ENCODE peak calls at places on chromosome 17, in seven cellular contexts. U, D, B, T, S, O and V are unnamed samples.
A peak's percentile ranks its signal among the peaks of the same experiment; 100 is the strongest.

GRCh38 chr17:17793378-17794214 is 43.2 kb downstream of the SREBF1 start:
- DNase-seq in T (no peak), B (no peak), U (no peak), S (no peak), D (no peak), O (no peak), V (no peak)

GRCh38 chr17:11996722-11997146 is 541 bp downstream of the ZNF18 start:
- DNase-seq in O (no peak), T (no peak), D (peak; percentile 19), B (peak; percentile 43), S (no peak), U (peak; percentile 75), V (peak; percentile 48)

GRCh38 chr17:15265131-15265530 is at the start of gene PMP22:
- DNase-seq in U (no peak), B (no peak), D (no peak), T (no peak), O (no peak), S (no peak), V (no peak)

GRCh38 chr17:79517812-79518211 is 93.0 kb downstream of the RBFOX3 start:
- DNase-seq in O (no peak), T (no peak), U (no peak), S (no peak), D (no peak), B (no peak), V (no peak)

GRCh38 chr17:64788286-64789060 is 126.4 kb upstream of the SMURF2 start:
- DNase-seq in B (no peak), U (no peak), T (no peak), D (no peak), O (no peak), S (no peak), V (no peak)

GRCh38 chr17:42819939-42820535 is 4.0 kb downstream of the BECN1 start:
- DNase-seq in O (peak; percentile 77), D (peak; percentile 35), B (peak; percentile 38), S (peak; percentile 40), T (no peak), U (peak; percentile 90), V (peak; percentile 56)

GRCh38 chr17:64202683-64203430 is 60.2 kb downstream of the TEX2 start:
- DNase-seq in U (peak; percentile 39), S (peak; percentile 54), T (no peak), O (no peak), B (peak; percentile 58), D (no peak), V (peak; percentile 81)

GRCh38 chr17:80790021-80790765 is 201.4 kb upstream of the CHMP6 start:
- DNase-seq in U (peak; percentile 54), T (peak; percentile 65), O (no peak), S (no peak), B (no peak), D (no peak), V (no peak)

GRCh38 chr17:48429638-48430586 is at the start of gene SKAP1:
- DNase-seq in U (peak; percentile 65), S (peak; percentile 17), T (peak; percentile 83), O (no peak), B (no peak), D (no peak), V (no peak)

GRCh38 chr17:37430051-37430591 is 23.4 kb downstream of the TADA2A start:
- DNase-seq in D (no peak), B (peak; percentile 67), T (peak; percentile 30), U (peak; percentile 12), S (no peak), O (no peak), V (peak; percentile 45)

GRCh38 chr17:29143894-29144293 is 36.3 kb downstream of the MYO18A start:
- DNase-seq in O (peak; percentile 45), S (no peak), T (no peak), B (peak; percentile 40), D (no peak), U (peak; percentile 54), V (peak; percentile 28)

GRCh38 chr17:35372846-35373531 is 432 bp downstream of the SLFN11 start:
- DNase-seq in B (no peak), U (peak; percentile 45), D (no peak), S (peak; percentile 27), T (peak; percentile 39), O (no peak), V (no peak)

GRCh38 chr17:61504697-61505096 is 52.5 kb downstream of the TBX4 start:
- DNase-seq in B (peak; percentile 90), U (no peak), D (no peak), O (no peak), T (no peak), S (no peak), V (peak; percentile 89)

GRCh38 chr17:65530158-65530984 is 31.1 kb downstream of the AXIN2 start:
- DNase-seq in U (no peak), D (no peak), B (no peak), T (no peak), O (no peak), S (no peak), V (no peak)

GRCh38 chr17:37510056-37510455 is 20.4 kb downstream of the DUSP14 start:
- DNase-seq in U (no peak), O (no peak), S (no peak), B (no peak), T (no peak), D (no peak), V (no peak)

GRCh38 chr17:66330646-66331037 is 28.2 kb downstream of the PRKCA start:
- DNase-seq in S (no peak), T (no peak), O (no peak), D (no peak), U (no peak), B (no peak), V (no peak)

GRCh38 chr17:17682293-17682736 is 1.1 kb downstream of the RAI1 start:
- DNase-seq in D (no peak), T (peak; percentile 86), S (peak; percentile 47), B (peak; percentile 50), O (peak; percentile 29), U (peak; percentile 73), V (no peak)

GRCh38 chr17:72602517-72603345 is 481.9 kb downstream of the SOX9 start:
- DNase-seq in T (no peak), D (no peak), O (no peak), B (peak; percentile 67), U (no peak), S (peak; percentile 81), V (peak; percentile 67)

GRCh38 chr17:46033392-46033791 is 34.3 kb downstream of the STH start:
- DNase-seq in B (no peak), S (no peak), D (no peak), T (no peak), U (no peak), O (no peak), V (no peak)

GRCh38 chr17:49359990-49360795 is 1.9 kb downstream of the ZNF652 start:
- DNase-seq in O (no peak), D (peak; percentile 11), U (peak; percentile 24), T (no peak), B (no peak), S (no peak), V (no peak)

GRCh38 chr17:65917560-65917959 is 274.4 kb downstream of the CEP112 start:
- DNase-seq in U (no peak), O (no peak), D (no peak), B (no peak), T (no peak), S (no peak), V (no peak)

GRCh38 chr17:19992803-19993713 is 15.4 kb upstream of the AKAP10 start:
- DNase-seq in B (peak; percentile 82), T (peak; percentile 67), D (peak; percentile 62), O (peak; percentile 84), S (peak; percentile 92), U (peak; percentile 88), V (peak; percentile 78)

GRCh38 chr17:3916013-3916696 is at the start of gene P2RX1:
- DNase-seq in O (no peak), B (no peak), U (peak; percentile 78), T (peak; percentile 56), S (no peak), D (no peak), V (no peak)

GRCh38 chr17:13490427-13490826 is 111.3 kb downstream of the HS3ST3A1 start:
- DNase-seq in U (no peak), T (no peak), O (no peak), S (no peak), B (no peak), D (no peak), V (no peak)

GRCh38 chr17:7237761-7238417 is 1.4 kb downstream of the PHF23 start:
- DNase-seq in U (peak; percentile 90), D (peak; percentile 64), S (peak; percentile 82), T (peak; percentile 86), O (peak; percentile 65), B (peak; percentile 57), V (no peak)

GRCh38 chr17:57458718-57459285 is 202.5 kb downstream of the MSI2 start:
- DNase-seq in B (no peak), O (no peak), S (no peak), T (no peak), D (no peak), U (no peak), V (no peak)
- TF ChIP-seq CTCF in B (no peak), O (no peak), S (no peak), T (no peak), D (no peak), U (no peak), V (no peak)

GRCh38 chr17:348692-349425 is 3.7 kb downstream of the RPH3AL start:
- DNase-seq in S (no peak), O (no peak), D (no peak), U (no peak), B (no peak), T (no peak), V (no peak)

GRCh38 chr17:349666-350065 is 2.9 kb downstream of the RPH3AL start:
- DNase-seq in T (no peak), O (no peak), D (no peak), U (no peak), B (no peak), S (no peak), V (no peak)

GRCh38 chr17:347309-347708 is 5.3 kb downstream of the RPH3AL start:
- DNase-seq in U (no peak), T (no peak), O (no peak), B (no peak), S (no peak), D (no peak), V (no peak)

GRCh38 chr17:345992-346785 is 6.4 kb downstream of the RPH3AL start:
- DNase-seq in B (no peak), U (no peak), T (no peak), O (no peak), S (no peak), D (no peak), V (no peak)

DNA sequence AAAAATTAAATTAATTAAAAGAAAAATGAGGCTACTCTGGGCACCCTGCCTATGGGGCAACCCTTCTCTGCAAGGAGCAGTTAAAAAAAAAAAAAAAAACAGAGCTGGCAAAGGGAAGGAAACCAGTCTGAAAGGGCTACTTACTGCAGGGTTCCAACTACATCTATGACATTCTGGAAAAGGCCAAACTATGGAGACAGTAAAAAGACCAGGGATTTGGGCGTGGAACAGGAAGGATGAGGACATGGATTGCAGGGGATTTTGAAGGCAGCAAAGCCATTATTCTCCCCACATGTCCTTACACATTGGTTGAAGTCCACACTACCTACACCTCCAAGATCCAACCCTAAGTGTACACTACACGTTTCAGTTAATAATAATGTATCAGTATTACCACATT is 4.6 kb downstream of the RPH3AL start:
- DNase-seq in B (no peak), O (no peak), T (no peak), S (no peak), U (no peak), D (no peak), V (no peak)
- TF ChIP-seq CTCF in B (no peak), O (no peak), T (no peak), S (no peak), U (no peak), D (no peak), V (no peak)

GRCh38 chr17:82979718-82980117 is 99.7 kb upstream of the METRNL start:
- DNase-seq in S (no peak), T (no peak), B (no peak), U (no peak), O (no peak), D (no peak), V (no peak)
- TF ChIP-seq CTCF in S (no peak), T (no peak), B (no peak), U (no peak), O (no peak), D (no peak), V (no peak)

GRCh38 chr17:2094891-2095535 is 40.1 kb downstream of the HIC1 start:
- DNase-seq in B (peak; percentile 78), T (no peak), U (no peak), O (no peak), S (peak; percentile 16), D (no peak), V (no peak)
- TF ChIP-seq CTCF in B (peak; percentile 79), T (peak; percentile 48), U (no peak), O (no peak), S (peak; percentile 29), D (no peak), V (peak; percentile 60)